ENCODE peak calls at places on chromosomes 7 and 10, in ten cellular contexts. U, S, G, X, O, N, Y, E, R and M are unnamed samples.

GRCh38 chr7:19108985-19109946 is 8.2 kb downstream of the TWIST1 start:
- DNase-seq in U (no peak), S (no peak), G (no peak), X (no peak), O (no peak), N (no peak), Y (no peak), E (no peak), R (no peak), M (no peak)

GRCh38 chr10:101894742-101895141 is 51.1 kb upstream of the KCNIP2 start:
- DNase-seq in U (no peak), S (no peak), G (no peak), X (no peak), O (no peak), N (no peak), Y (peak), E (no peak), R (no peak), M (no peak)

GRCh38 chr10:96321822-96322221 is 17.6 kb downstream of the DNTT start:
- DNase-seq in U (no peak), S (no peak), G (no peak), X (no peak), O (no peak), N (no peak), Y (no peak), E (no peak), R (no peak), M (no peak)

GRCh38 chr7:1671876-1672451 is 1.9 kb downstream of the ELFN1 start:
- DNase-seq in U (no peak), S (no peak), G (no peak), X (no peak), O (peak), N (no peak), Y (no peak), E (no peak), R (no peak), M (no peak)

GRCh38 chr7:137850586-137850985 is 3.8 kb upstream of the DGKI start:
- DNase-seq in U (no peak), S (no peak), G (no peak), X (no peak), O (no peak), N (peak), Y (no peak), E (no peak), R (no peak), M (no peak)

GRCh38 chr7:122988333-122988732 is 7.2 kb downstream of the TAS2R16 start:
- DNase-seq in U (no peak), S (no peak), G (no peak), X (no peak), O (no peak), N (no peak), Y (no peak), E (no peak), R (no peak), M (no peak)

GRCh38 chr7:98211221-98211675 is at the start of gene BHLHA15:
- DNase-seq in U (no peak), S (no peak), G (peak), X (no peak), O (peak), N (no peak), Y (peak), E (no peak), R (peak), M (no peak)

GRCh38 chr10:47254611-47255010 is 45.4 kb upstream of the GDF10 start:
- DNase-seq in U (no peak), S (no peak), G (no peak), X (no peak), O (no peak), N (peak), Y (no peak), E (no peak), R (no peak), M (no peak)

GRCh38 chr10:127918570-127918969 is 11.7 kb downstream of the PTPRE start:
- DNase-seq in U (no peak), S (no peak), G (no peak), X (no peak), O (no peak), N (no peak), Y (no peak), E (no peak), R (no peak), M (no peak)

GRCh38 chr10:3421537-3422257 is 249.1 kb upstream of the PITRM1 start:
- DNase-seq in U (no peak), S (no peak), G (no peak), X (no peak), O (no peak), N (no peak), Y (no peak), E (no peak), R (no peak), M (no peak)

GRCh38 chr10:48235501-48235900 is 39.0 kb downstream of the FRMPD2 start:
- DNase-seq in U (no peak), S (no peak), G (no peak), X (no peak), O (no peak), N (no peak), Y (no peak), E (no peak), R (no peak), M (no peak)

GRCh38 chr7:29884399-29885272 is 78.3 kb downstream of the WIPF3 start:
- DNase-seq in U (no peak), S (no peak), G (peak), X (no peak), O (peak), N (no peak), Y (peak), E (no peak), R (no peak), M (no peak)

GRCh38 chr7:20737840-20738448 is 48.7 kb downstream of the SP8 start:
- DNase-seq in U (no peak), S (no peak), G (no peak), X (peak), O (no peak), N (no peak), Y (no peak), E (no peak), R (no peak), M (no peak)

GRCh38 chr10:71255817-71256660 is 43.7 kb downstream of the UNC5B start:
- DNase-seq in U (no peak), S (peak), G (peak), X (no peak), O (peak), N (peak), Y (no peak), E (peak), R (no peak), M (peak)

GRCh38 chr10:5419466-5420094 is 7.2 kb downstream of the NET1 start:
- DNase-seq in U (no peak), S (no peak), G (no peak), X (no peak), O (no peak), N (peak), Y (no peak), E (no peak), R (no peak), M (no peak)

GRCh38 chr7:45670717-45671116 is 96.5 kb downstream of the ADCY1 start:
- DNase-seq in U (no peak), S (no peak), G (no peak), X (no peak), O (no peak), N (no peak), Y (no peak), E (no peak), R (no peak), M (no peak)

GRCh38 chr10:86344714-86345161 is 21.9 kb downstream of the GRID1 start:
- DNase-seq in U (no peak), S (no peak), G (no peak), X (no peak), O (no peak), N (no peak), Y (no peak), E (no peak), R (no peak), M (no peak)

GRCh38 chr7:618539-619355 is 99.1 kb upstream of the PDGFA start:
- DNase-seq in U (no peak), S (no peak), G (no peak), X (no peak), O (peak), N (no peak), Y (no peak), E (no peak), R (no peak), M (no peak)

GRCh38 chr10:100334762-100335161 is 4.7 kb upstream of the PKD2L1 start:
- DNase-seq in U (no peak), S (no peak), G (no peak), X (no peak), O (no peak), N (no peak), Y (no peak), E (no peak), R (no peak), M (no peak)

GRCh38 chr7:25122373-25122772 is 2.7 kb downstream of the CYCS start:
- DNase-seq in U (no peak), S (peak), G (no peak), X (no peak), O (no peak), N (peak), Y (no peak), E (no peak), R (no peak), M (no peak)

GRCh38 chr7:953547-954327 is 743 bp downstream of the ADAP1 start:
- DNase-seq in U (no peak), S (no peak), G (peak), X (peak), O (peak), N (peak), Y (peak), E (no peak), R (no peak), M (no peak)

GRCh38 chr7:94182066-94182465 is 177.9 kb upstream of the BET1 start:
- DNase-seq in U (no peak), S (no peak), G (peak), X (peak), O (no peak), N (peak), Y (no peak), E (peak), R (no peak), M (no peak)

GRCh38 chr7:1620835-1621234 is 49.2 kb upstream of the ELFN1 start:
- DNase-seq in U (no peak), S (no peak), G (no peak), X (no peak), O (no peak), N (no peak), Y (no peak), E (no peak), R (no peak), M (no peak)

GRCh38 chr7:67771840-67772605 is 775.4 kb downstream of the TYW1 start:
- DNase-seq in U (no peak), S (no peak), G (no peak), X (no peak), O (no peak), N (no peak), Y (no peak), E (no peak), R (no peak), M (no peak)

GRCh38 chr7:8422177-8422576 is 11.2 kb upstream of the NXPH1 start:
- DNase-seq in U (no peak), S (no peak), G (no peak), X (no peak), O (no peak), N (no peak), Y (no peak), E (no peak), R (no peak), M (no peak)

GRCh38 chr7:155731871-155732270 is 80.4 kb downstream of the SHH start:
- DNase-seq in U (no peak), S (no peak), G (no peak), X (no peak), O (no peak), N (no peak), Y (no peak), E (no peak), R (no peak), M (no peak)

GRCh38 chr7:90536449-90536848 is 59.7 kb upstream of the CDK14 start:
- DNase-seq in U (no peak), S (no peak), G (no peak), X (no peak), O (no peak), N (no peak), Y (no peak), E (no peak), R (no peak), M (no peak)

GRCh38 chr7:92691578-92691977 is 101.4 kb upstream of the FAM133B start:
- DNase-seq in U (no peak), S (no peak), G (peak), X (peak), O (no peak), N (peak), Y (no peak), E (peak), R (peak), M (peak)

GRCh38 chr10:91290607-91291006 is 70.1 kb downstream of the PCGF5 start:
- DNase-seq in U (no peak), S (no peak), G (no peak), X (no peak), O (no peak), N (no peak), Y (no peak), E (no peak), R (no peak), M (no peak)

GRCh38 chr10:97050205-97050745 is 135.5 kb downstream of the SLIT1 start:
- DNase-seq in U (no peak), S (no peak), G (no peak), X (no peak), O (no peak), N (no peak), Y (no peak), E (no peak), R (no peak), M (no peak)

GRCh38 chr10:97079454-97079853 is 106.3 kb downstream of the SLIT1 start:
- DNase-seq in U (no peak), S (no peak), G (no peak), X (no peak), O (no peak), N (no peak), Y (no peak), E (no peak), R (no peak), M (no peak)

GRCh38 chr7:16079723-16080122 is 341.6 kb downstream of the CRPPA start:
- DNase-seq in U (no peak), S (no peak), G (no peak), X (no peak), O (no peak), N (no peak), Y (no peak), E (no peak), R (no peak), M (no peak)

GRCh38 chr7:29987821-29988317 is 1.7 kb downstream of the SCRN1 start:
- DNase-seq in U (no peak), S (peak), G (peak), X (peak), O (no peak), N (peak), Y (no peak), E (peak), R (no peak), M (peak)

GRCh38 chr10:58867683-58868082 is 308.8 kb upstream of the PHYHIPL start:
- DNase-seq in U (no peak), S (no peak), G (no peak), X (no peak), O (no peak), N (no peak), Y (no peak), E (no peak), R (no peak), M (no peak)

GRCh38 chr7:11313801-11314200 is 340.1 kb downstream of the PHF14 start:
- DNase-seq in U (no peak), S (no peak), G (no peak), X (no peak), O (no peak), N (no peak), Y (no peak), E (no peak), R (no peak), M (no peak)

GRCh38 chr10:53230651-53231050 is 458.1 kb upstream of the MBL2 start:
- DNase-seq in U (no peak), S (no peak), G (no peak), X (no peak), O (no peak), N (no peak), Y (no peak), E (no peak), R (no peak), M (no peak)

GRCh38 chr7:130894146-130895005 is 160.4 kb upstream of the KLF14 start:
- DNase-seq in U (no peak), S (no peak), G (peak), X (peak), O (peak), N (peak), Y (peak), E (peak), R (peak), M (no peak)

GRCh38 chr7:7765422-7765821 is 47.0 kb upstream of the RPA3 start:
- DNase-seq in U (no peak), S (no peak), G (no peak), X (peak), O (no peak), N (no peak), Y (no peak), E (no peak), R (no peak), M (no peak)

GRCh38 chr7:81234896-81235295 is 316.0 kb upstream of the SEMA3C start:
- DNase-seq in U (no peak), S (no peak), G (no peak), X (no peak), O (no peak), N (peak), Y (no peak), E (no peak), R (no peak), M (no peak)

DNA sequence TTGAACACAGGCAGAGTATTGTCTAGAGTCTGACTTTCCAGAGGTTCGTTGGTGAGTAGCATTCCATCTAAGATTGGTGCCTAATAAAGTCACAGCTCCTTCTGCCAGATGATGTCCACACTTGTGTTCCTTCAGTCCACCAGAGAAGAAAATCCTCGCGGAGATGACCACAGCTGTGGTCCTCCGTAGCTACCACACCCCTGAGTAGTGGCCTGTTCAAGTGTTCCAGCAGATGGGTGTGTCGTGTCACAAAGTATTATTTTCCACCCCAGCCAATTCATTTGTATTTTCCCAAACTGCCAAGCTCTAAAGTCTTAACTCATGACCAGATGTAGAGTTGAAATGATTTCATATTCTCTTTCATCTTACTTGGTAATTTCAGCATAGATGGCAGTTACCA is 251.3 kb upstream of the TCF7L2 start:
- DNase-seq in U (no peak), S (no peak), G (no peak), X (no peak), O (no peak), N (no peak), Y (no peak), E (no peak), R (no peak), M (no peak)
- H3K4me3 ChIP-seq in U (no peak), S (no peak), G (no peak), X (no peak), O (no peak), N (no peak), Y (no peak), E (no peak), R (no peak), M (no peak)

GRCh38 chr7:101059620-101059942 is 25.7 kb upstream of the TRIM56 start:
- DNase-seq in U (no peak), S (no peak), G (no peak), X (no peak), O (no peak), N (no peak), Y (no peak), E (no peak), R (no peak), M (no peak)
- TF ChIP-seq CTCF in U (no peak), S (no peak), G (no peak), X (no peak), O (no peak), N (no peak), Y (no peak), E (no peak), R (no peak), M (no peak)

GRCh38 chr7:73742338-73742752 is 3.7 kb upstream of the ABHD11 start:
- DNase-seq in U (no peak), S (no peak), G (peak), X (no peak), O (peak), N (no peak), Y (peak), E (no peak), R (peak), M (no peak)
- H3K4me3 ChIP-seq in U (no peak), S (no peak), G (peak), X (no peak), O (no peak), N (no peak), Y (no peak), E (peak), R (no peak), M (no peak)

DNA sequence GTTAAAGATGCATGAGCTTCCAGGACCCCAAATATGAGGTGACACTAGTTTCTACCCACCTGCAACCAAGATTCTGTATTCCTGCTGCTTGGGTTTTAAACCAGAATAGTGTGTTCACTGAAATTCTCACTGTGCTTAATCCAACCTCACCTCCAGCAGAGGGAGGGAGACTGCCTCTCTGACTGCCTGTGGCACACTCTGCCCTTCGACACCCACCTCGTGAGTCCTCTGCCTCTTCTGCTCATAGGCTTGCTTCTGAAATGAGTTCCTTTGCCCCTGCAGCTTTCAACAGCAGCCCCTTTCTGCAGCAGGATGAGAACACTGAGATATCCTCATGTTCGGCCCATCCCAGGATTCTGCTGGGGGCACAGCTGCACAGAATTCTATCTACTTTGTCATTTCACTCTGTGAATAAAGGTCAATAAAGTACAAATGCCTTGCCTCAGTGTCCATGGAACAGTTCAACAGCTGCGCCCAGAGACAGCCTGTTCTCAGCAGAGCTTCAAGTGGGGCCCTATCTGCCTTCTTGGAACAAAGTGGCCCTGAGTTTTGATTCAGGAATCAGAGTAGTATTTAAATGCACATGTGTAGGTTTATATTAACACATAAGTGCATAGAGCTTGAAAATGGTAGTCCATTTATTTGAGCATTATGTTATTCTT is 632.5 kb downstream of the TNS3 start:
- DNase-seq in U (no peak), S (no peak), G (no peak), X (no peak), O (no peak), N (no peak), Y (no peak), E (no peak), R (no peak), M (no peak)
- TF ChIP-seq CTCF in U (no peak), S (no peak), G (no peak), X (no peak), O (no peak), N (no peak), Y (no peak), E (no peak), R (no peak), M (no peak)

DNA sequence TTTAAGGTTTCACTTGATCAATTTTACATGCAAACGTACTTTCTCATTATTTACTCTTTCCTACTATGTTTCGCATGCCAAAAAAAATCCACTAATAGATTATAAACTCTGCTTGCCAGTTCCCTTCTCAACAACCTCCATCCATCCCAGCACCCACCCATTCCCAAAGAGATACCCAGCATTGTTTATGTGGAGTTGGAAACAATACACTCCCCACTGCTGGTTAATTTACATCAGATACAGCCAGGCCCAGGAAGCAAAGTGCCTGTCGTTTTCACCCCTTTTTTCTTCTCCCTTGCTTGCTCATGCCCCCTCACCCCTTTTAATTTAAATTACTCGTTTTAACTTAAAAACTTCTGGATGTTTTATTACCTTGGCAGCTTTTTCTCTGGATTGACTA is 59.9 kb downstream of the HIBADH start:
- DNase-seq in U (no peak), S (no peak), G (no peak), X (no peak), O (no peak), N (no peak), Y (no peak), E (no peak), R (no peak), M (no peak)
- H3K4me3 ChIP-seq in U (no peak), S (no peak), G (no peak), X (no peak), O (no peak), N (no peak), Y (no peak), E (no peak), R (no peak), M (no peak)

DNA sequence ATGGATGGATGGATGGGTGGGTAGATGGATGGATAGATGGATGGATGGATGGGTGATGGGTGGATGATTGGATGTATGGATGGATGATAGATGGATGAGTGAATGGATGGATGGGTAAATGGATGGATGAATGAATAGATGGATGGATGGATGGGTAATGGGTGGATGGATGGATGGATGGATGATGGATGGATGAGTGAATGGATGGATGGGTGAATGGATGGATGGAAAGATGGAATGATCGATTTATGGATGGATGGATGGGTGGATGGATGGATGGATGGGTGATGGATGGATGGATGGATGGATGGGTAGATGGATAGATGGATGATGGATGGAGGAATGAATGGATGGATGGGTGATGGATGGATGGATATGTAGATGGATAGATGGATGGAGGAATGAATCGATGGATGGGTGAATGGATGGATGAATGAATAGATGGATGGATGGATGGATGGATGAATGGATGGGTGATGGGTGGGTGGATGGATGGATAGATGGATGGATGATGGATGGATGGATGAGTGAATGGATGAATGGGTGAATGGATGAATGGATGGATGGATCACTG is 557.1 kb upstream of the FOXK1 start:
- DNase-seq in U (no peak), S (no peak), G (no peak), X (no peak), O (no peak), N (no peak), Y (no peak), E (no peak), R (no peak), M (no peak)
- TF ChIP-seq CTCF in U (no peak), S (no peak), G (no peak), X (no peak), O (no peak), N (no peak), Y (no peak), E (no peak), R (no peak), M (no peak)